ENCODE peak calls at places on chromosome 16, in ten cellular contexts. F is esophagus squamous epithelium, H is astrocyte of the spinal cord, G is AG04450, B is IMR-90, U is ascending aorta, A is heart left ventricle, O is AG10803, E is spleen, R is upper lobe of right lung. X is an unnamed sample.

GRCh38 chr16:78286076-78286475 is 186.6 kb downstream of the WWOX start:
- DNase-seq in E (no peak), H (no peak), U (no peak), O (no peak), R (no peak), B (no peak), G (no peak), F (no peak), A (no peak), X (no peak)

GRCh38 chr16:80460004-80460403 is 80.8 kb upstream of the DYNLRB2 start:
- DNase-seq in O (peak; percentile 35), U (no peak), F (no peak), H (no peak), B (no peak), A (no peak), R (no peak), E (no peak), G (no peak), X (peak; percentile 1)

GRCh38 chr16:11094075-11094593 is 149.8 kb downstream of the CLEC16A start:
- DNase-seq in G (peak; percentile 70), E (no peak), H (peak; percentile 63), O (peak; percentile 44), F (no peak), U (no peak), R (peak; percentile 63), A (no peak), B (peak; percentile 86), X (peak; percentile 31)

GRCh38 chr16:48617711-48618148 is 7.8 kb upstream of the N4BP1 start:
- DNase-seq in G (no peak), H (peak; percentile 49), O (peak; percentile 88), B (peak; percentile 63), E (no peak), F (no peak), R (no peak), A (peak; percentile 77), U (no peak), X (peak; percentile 84)

GRCh38 chr16:17447273-17447672 is 23.5 kb downstream of the XYLT1 start:
- DNase-seq in O (no peak), U (no peak), A (no peak), H (no peak), B (no peak), F (no peak), E (no peak), R (no peak), G (no peak), X (no peak)

GRCh38 chr16:72894291-72895151 is 153.4 kb downstream of the ZFHX3 start:
- DNase-seq in E (no peak), G (no peak), F (no peak), H (peak; percentile 14), R (no peak), O (peak; percentile 21), A (peak; percentile 49), U (no peak), B (peak; percentile 51), X (peak; percentile 37)

GRCh38 chr16:51813609-51814008 is 662.5 kb upstream of the SALL1 start:
- DNase-seq in O (no peak), H (no peak), B (no peak), A (no peak), E (no peak), R (no peak), G (no peak), U (no peak), F (no peak), X (no peak)

GRCh38 chr16:59690216-59690615 is 956.1 kb upstream of the GOT2 start:
- DNase-seq in E (no peak), H (no peak), O (no peak), B (no peak), G (no peak), R (no peak), F (no peak), A (no peak), U (no peak), X (no peak)

GRCh38 chr16:89365996-89366395 is 124.4 kb downstream of the ANKRD11 start:
- DNase-seq in A (no peak), G (no peak), H (no peak), U (no peak), E (no peak), R (no peak), B (no peak), O (no peak), F (no peak), X (no peak)

GRCh38 chr16:89364603-89365002 is 125.8 kb downstream of the ANKRD11 start:
- DNase-seq in A (no peak), O (no peak), B (peak; percentile 81), R (peak; percentile 51), G (peak; percentile 29), F (no peak), U (no peak), E (no peak), H (no peak), X (peak; percentile 66)

GRCh38 chr16:89361756-89362155 is 128.6 kb downstream of the ANKRD11 start:
- DNase-seq in R (peak; percentile 59), G (no peak), H (no peak), F (no peak), O (no peak), U (no peak), B (no peak), A (no peak), E (no peak), X (no peak)

GRCh38 chr16:89365044-89365467 is 125.3 kb downstream of the ANKRD11 start:
- DNase-seq in H (peak; percentile 67), B (peak; percentile 95), F (no peak), U (no peak), E (no peak), R (no peak), G (peak; percentile 45), O (peak; percentile 52), A (no peak), X (peak; percentile 85)

DNA sequence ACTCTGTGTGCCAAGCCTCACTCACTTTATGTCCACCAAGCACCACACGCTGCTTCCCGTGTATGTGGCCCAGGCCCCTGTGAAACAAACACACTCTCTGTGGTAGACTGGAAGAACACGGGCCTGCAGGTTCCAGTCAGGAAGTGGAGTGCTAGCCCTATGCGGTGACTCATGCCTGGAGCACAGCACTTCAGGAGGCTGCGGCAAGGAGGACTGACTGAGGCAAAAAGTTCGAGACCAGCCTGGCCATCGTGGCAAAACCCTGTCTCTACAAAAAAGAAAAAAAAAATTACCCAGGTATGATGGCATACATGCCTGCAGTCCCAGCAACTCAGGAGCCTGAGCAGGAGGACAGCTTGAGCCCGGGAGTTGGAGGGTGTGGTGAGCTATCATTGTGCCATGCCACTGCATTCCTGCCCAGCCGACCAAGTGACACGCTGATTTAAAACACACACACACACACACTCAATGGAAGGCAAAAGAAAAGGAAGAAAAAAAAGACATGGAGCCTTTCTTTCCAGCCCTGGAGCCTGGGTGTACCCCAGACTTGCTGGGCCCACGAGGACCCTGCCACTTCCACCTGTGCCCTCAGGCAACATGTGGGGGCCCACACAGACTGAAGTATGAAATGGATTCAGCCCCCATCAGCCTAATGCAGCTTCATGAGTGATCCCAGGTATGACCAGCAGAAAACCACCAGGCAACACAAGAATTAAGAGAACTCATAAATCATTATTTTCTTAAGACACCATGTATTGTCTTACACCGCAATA is 126.6 kb downstream of the ANKRD11 start:
- DNase-seq in F (no peak), B (peak; percentile 86), H (peak; percentile 86), A (no peak), U (no peak), O (peak; percentile 68), G (no peak), R (peak; percentile 72), E (no peak), X (peak; percentile 68)
- H3K4me3 ChIP-seq in F (no peak overlapping the region), B (no peak overlapping the region), H (no peak overlapping the region), A (no peak overlapping the region), U (no peak overlapping the region), O (no peak overlapping the region), G (no peak overlapping the region), R (no peak overlapping the region), E (no peak overlapping the region), X (no peak overlapping the region)

DNA sequence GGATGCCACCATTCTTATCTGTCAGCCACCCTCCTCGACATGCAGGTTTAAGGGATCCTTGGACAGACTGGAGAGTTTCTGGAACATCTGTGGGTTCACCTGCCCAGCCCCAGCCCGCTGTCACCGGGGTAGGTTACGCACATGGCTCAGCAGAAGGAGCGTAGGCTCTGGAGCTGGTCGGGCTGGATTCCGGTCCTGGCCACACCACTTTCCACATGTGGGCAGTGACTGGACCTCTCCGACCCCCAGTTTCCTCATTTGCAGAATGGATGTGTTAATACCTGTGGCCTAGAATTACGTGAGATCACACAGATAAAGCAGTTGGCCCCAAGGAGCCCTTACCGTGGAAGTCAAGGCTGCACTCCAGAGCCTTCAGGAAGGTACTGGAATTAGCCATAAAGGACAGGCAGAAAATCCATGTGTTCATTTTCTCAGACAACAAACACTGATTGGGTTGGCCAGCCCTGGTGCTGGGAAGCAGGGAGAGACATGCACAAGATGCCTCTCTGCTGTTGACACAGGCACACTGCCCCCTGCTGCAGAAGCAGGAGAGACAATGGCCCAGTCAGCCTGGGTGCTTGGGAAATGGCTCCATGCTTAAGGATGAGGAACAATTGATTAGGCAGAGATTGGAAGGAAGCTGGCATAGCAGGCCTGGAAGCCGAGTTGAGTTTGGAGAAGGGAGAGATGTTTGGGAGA is 58.8 kb downstream of the SF3B3 start:
- DNase-seq in U (no peak), O (no peak), E (no peak), H (no peak), F (no peak), G (no peak), R (no peak), B (no peak), A (no peak), X (no peak)
- TF ChIP-seq CTCF in U (peak; percentile 10), O (peak; percentile 13), E (no peak), H (peak; percentile 35), F (no peak), G (peak; percentile 27), R (peak; percentile 13), B (peak; percentile 20), A (no peak), X (peak; percentile 15)

DNA sequence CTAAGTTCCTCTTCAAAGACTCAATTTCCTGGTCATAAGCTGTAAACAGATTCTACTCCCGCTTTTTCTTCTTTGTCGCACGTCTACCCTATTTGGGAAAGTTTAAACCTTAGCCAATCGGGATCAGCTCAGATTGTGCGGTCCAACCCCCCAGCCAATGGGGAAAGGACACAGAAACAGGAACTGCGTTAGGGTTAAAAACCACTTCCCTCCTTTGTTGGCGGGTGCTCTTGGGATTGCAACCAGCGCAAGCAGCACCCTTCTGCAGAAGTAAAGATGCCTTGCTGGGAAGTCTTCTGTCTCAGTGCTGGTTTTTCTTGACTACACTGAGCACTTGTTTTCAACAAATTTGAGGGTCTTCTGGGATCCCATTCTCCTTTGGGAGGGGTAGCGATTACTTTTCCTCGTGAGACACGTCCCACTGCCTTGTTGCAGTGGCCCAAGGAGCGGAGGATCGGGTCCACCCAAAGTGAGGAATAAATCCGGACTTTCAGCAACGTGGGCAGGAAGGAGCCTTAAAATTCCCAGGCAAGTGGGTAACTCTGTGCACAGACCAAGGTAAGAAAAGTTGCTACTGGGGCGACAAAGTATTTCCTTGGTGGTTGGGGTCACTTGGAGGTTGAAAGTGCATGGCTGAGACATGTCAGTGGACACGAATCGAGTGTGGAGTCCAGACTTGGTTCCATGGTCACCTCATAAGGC is 1.0 kb upstream of the YPEL3 start:
- DNase-seq in O (no peak), G (no peak), E (no peak), U (no peak), B (no peak), H (no peak), A (no peak), F (no peak), R (no peak), X (no peak)
- H3K4me3 ChIP-seq in O (peak overlapping the region; percentile 56), G (no peak overlapping the region), E (peak overlapping the region; percentile 80), U (peak overlapping the region; percentile 75), B (no peak overlapping the region), H (no peak overlapping the region), A (no peak overlapping the region), F (no peak overlapping the region), R (peak overlapping the region; percentile 84), X (no peak overlapping the region)

DNA sequence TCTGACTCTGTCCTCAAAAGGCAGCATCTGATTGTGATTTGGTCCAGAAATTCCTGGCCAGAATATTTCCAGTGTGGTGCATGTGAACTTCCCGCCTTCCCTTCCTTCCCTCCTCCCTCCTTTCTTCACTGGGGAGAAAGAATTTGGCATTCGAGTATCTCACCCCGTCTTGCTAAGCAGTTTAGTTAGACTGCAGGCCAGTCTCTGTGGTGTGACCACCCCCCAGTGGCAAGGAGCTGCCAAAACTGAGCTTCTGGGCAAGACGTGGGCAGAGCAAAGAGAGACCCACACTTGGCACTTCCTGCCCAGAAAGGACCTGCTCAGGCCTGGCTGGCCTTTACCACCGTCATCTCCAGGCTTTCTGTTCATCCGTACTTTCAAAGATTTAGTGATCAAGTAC is 36.4 kb downstream of the SNX20 start:
- DNase-seq in A (no peak), B (no peak), F (no peak), R (no peak), G (no peak), U (no peak), H (no peak), E (no peak), O (peak; percentile 76), X (peak; percentile 55)
- TF ChIP-seq CTCF in A (peak; percentile 25), B (peak; percentile 7), F (peak; percentile 18), R (peak; percentile 37), G (peak; percentile 11), U (peak; percentile 42), H (peak; percentile 45), E (peak; percentile 51), O (peak; percentile 62), X (peak; percentile 45)

X was measured in fibroblast of the aortic adventitia.